ENCODE peak calls at places on chromosomes 13 and 19, in four cellular contexts. M is BE2C, Z is upper lobe of right lung, X is PC-9. J is an unnamed sample. For H3K9me3, the result is how much of the 10 kb centered on the place peaks cover.

GRCh38 chr19:7871280-7871529 is 3.0 kb downstream of the PRR36 start:
- DNase-seq in X (no peak), Z (no peak), M (no peak), J (no peak)

GRCh38 chr13:39635564-39635963 is 19.9 kb upstream of the COG6 start:
- DNase-seq in Z (no peak), M (no peak), X (no peak), J (no peak)

GRCh38 chr13:96822900-96823299 is 171.4 kb downstream of the OXGR1 start:
- DNase-seq in M (peak), Z (no peak), X (no peak), J (no peak)

GRCh38 chr13:97243915-97244820 is 22.0 kb downstream of the MBNL2 start:
- DNase-seq in X (no peak), Z (no peak), M (no peak), J (no peak)

GRCh38 chr13:24279706-24280105 is 29.7 kb upstream of the C1QTNF9 start:
- DNase-seq in M (no peak), X (no peak), Z (no peak), J (no peak)

GRCh38 chr19:46551175-46551574 is 50.0 kb upstream of the CALM3 start:
- DNase-seq in M (no peak), Z (no peak), X (no peak), J (no peak)

GRCh38 chr13:79560954-79561353 is 80.0 kb downstream of the NDFIP2 start:
- DNase-seq in Z (no peak), M (no peak), X (no peak), J (no peak)

GRCh38 chr13:114095486-114095885 is 36.9 kb downstream of the RASA3 start:
- DNase-seq in M (no peak), X (no peak), Z (peak), J (no peak)

GRCh38 chr13:91292630-91293221 is 54.8 kb upstream of the MIR17HG start:
- DNase-seq in X (no peak), Z (no peak), M (no peak), J (no peak)

GRCh38 chr13:43874512-43875092 is 4.9 kb downstream of the CCDC122 start:
- DNase-seq in M (no peak), X (no peak), Z (no peak), J (no peak)

GRCh38 chr13:25203256-25203794 is 31.2 kb upstream of the AMER2 start:
- DNase-seq in M (no peak), X (no peak), Z (no peak), J (no peak)

GRCh38 chr13:114299604-114300305 is 14.5 kb upstream of the CHAMP1 start:
- DNase-seq in M (no peak), X (no peak), Z (no peak), J (no peak)

GRCh38 chr13:20219585-20219984 is 12.5 kb downstream of the GJB6 start:
- DNase-seq in Z (no peak), X (no peak), M (no peak), J (no peak)

GRCh38 chr13:41286370-41286769 is 23.0 kb upstream of the MTRF1 start:
- DNase-seq in Z (no peak), M (no peak), X (no peak), J (no peak)

GRCh38 chr13:79541426-79542049 is 60.6 kb downstream of the NDFIP2 start:
- DNase-seq in Z (no peak), X (peak), M (no peak), J (peak)

GRCh38 chr19:6239401-6239844 is 40.4 kb downstream of the MLLT1 start:
- DNase-seq in M (no peak), X (no peak), Z (peak), J (no peak)

GRCh38 chr13:83827338-83827737 is 54.9 kb downstream of the SLITRK1 start:
- DNase-seq in Z (no peak), M (no peak), X (no peak), J (no peak)

GRCh38 chr19:6091771-6092291 is 18.5 kb downstream of the RFX2 start:
- DNase-seq in X (no peak), Z (no peak), M (no peak), J (peak)

GRCh38 chr19:15846923-15847322 is 31.5 kb upstream of the OR10H1 start:
- DNase-seq in Z (no peak), M (no peak), X (no peak), J (no peak)

GRCh38 chr13:111853766-111854165 is 213.2 kb upstream of the SOX1 start:
- DNase-seq in M (no peak), X (no peak), Z (no peak), J (no peak)

GRCh38 chr13:112444416-112445399 is 68.6 kb downstream of the SPACA7 start:
- DNase-seq in X (no peak), M (no peak), Z (peak), J (peak)

GRCh38 chr19:38676023-38676877 is 28.8 kb downstream of the ACTN4 start:
- DNase-seq in M (no peak), Z (no peak), X (no peak), J (peak)

GRCh38 chr19:56217039-56217949 is 15.2 kb downstream of the ZSCAN5C start:
- DNase-seq in X (no peak), M (no peak), Z (no peak), J (no peak)

GRCh38 chr19:289651-290538 is 1.3 kb downstream of the PLPP2 start:
- DNase-seq in X (peak), Z (peak), M (no peak), J (no peak)

GRCh38 chr19:58060231-58060630 is 1.1 kb downstream of the ZNF135 start:
- DNase-seq in X (no peak), Z (no peak), M (no peak), J (no peak)

GRCh38 chr19:19405919-19406877 is 723 bp downstream of the GATAD2A start:
- DNase-seq in X (peak), Z (peak), M (peak), J (peak)

GRCh38 chr19:23098988-23099387 is 17.8 kb upstream of the ZNF730 start:
- DNase-seq in X (no peak), M (no peak), Z (no peak), J (no peak)

GRCh38 chr19:18470153-18470552 is 32.2 kb upstream of the ISYNA1 start:
- DNase-seq in X (no peak), Z (no peak), M (peak), J (no peak)

GRCh38 chr19:49387936-49388372 is at the start of gene KASH5:
- DNase-seq in M (peak), Z (peak), X (peak), J (no peak)

GRCh38 chr13:51298812-51299211 is 40.7 kb upstream of the SERPINE3 start:
- DNase-seq in M (no peak), X (no peak), Z (no peak), J (no peak)

GRCh38 chr13:80988752-80989151 is 647.8 kb upstream of the SPRY2 start:
- DNase-seq in Z (no peak), M (no peak), X (no peak), J (no peak)

GRCh38 chr19:7917292-7918061 is 2.7 kb upstream of the SNAPC2 start:
- DNase-seq in X (no peak), Z (peak), M (peak), J (no peak)

GRCh38 chr19:10858204-10858828 is 10.1 kb downstream of the C19orf38 start:
- DNase-seq in Z (no peak), X (peak), M (peak), J (peak)

GRCh38 chr19:57282011-57282636 is 1.8 kb downstream of the ZNF460 start:
- DNase-seq in X (peak), M (no peak), Z (no peak), J (no peak)

DNA sequence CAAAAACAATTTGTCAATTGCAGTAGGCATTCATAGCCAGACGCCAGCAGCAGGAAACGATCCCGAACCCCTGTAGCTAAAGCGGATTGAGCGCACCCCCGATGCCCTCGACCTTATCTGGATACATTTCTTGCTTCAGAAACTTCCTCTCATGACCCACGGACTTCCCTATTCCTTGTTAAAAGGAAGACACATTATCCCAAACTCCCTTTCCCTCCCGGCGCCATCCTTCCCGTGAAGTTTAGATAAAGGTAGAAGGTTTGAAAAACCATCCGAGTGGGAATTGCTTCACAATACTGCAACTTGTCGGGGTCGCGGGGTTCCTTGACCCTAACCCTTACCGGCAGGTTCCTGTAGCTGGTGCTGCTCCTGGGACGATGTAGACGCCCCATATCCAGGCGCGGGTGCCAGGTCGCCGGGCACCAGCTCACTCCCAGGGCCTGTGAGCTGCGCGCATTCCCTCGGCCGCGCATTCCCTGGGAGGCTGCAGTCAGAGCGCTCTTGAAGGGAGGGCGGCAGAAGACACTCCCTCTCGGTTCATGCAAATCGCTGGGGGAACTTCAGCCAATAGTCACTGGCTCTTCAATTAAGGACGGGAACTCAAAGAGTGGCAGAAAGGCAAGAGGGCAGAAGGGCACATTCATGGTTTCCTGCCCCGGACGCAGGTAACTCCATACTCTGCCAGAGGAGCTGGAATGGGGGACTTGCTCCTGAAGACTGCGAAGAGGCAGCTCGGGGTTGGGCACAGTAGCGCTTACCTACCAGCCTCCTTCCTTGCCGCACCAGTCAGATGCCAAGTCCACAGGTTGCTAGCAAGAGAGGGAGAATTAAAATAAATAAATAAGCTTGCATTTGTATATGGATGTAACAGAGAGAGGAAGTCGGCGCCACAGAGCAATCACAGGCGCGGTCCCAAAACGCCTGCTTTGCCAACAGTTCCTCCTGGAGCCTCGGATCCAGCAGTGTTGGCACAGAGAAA is 674 bp downstream of the PCDH20 start:
- DNase-seq in Z (peak), X (peak), M (peak), J (no peak)
- H3K4me3 ChIP-seq in Z (peak), X (peak), M (peak), J (no peak)

DNA sequence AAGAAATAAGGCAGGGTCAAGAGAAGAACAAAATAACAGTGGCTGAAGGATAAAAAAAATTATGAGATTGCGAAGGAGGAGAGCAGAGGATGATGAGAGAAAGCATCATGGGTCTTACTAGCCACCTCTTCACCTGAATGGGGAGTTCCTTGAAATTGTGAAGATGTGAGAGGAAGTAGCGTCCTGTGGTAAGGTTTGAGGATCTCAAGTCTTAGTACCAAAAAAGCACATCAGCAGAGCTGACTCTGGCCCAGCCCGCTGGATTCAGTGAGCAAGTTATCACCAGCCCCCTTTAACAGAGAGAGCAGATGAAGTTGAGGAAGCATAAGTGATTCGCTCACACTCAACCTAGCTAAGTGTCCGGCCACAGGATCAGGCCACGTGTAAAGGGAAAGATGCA is 61.8 kb downstream of the RXFP2 start:
- DNase-seq in M (no peak), Z (no peak), X (no peak), J (no peak)
- H3K9me3 ChIP-seq in M (under half), Z (under half), X (under half), J (under half)

DNA sequence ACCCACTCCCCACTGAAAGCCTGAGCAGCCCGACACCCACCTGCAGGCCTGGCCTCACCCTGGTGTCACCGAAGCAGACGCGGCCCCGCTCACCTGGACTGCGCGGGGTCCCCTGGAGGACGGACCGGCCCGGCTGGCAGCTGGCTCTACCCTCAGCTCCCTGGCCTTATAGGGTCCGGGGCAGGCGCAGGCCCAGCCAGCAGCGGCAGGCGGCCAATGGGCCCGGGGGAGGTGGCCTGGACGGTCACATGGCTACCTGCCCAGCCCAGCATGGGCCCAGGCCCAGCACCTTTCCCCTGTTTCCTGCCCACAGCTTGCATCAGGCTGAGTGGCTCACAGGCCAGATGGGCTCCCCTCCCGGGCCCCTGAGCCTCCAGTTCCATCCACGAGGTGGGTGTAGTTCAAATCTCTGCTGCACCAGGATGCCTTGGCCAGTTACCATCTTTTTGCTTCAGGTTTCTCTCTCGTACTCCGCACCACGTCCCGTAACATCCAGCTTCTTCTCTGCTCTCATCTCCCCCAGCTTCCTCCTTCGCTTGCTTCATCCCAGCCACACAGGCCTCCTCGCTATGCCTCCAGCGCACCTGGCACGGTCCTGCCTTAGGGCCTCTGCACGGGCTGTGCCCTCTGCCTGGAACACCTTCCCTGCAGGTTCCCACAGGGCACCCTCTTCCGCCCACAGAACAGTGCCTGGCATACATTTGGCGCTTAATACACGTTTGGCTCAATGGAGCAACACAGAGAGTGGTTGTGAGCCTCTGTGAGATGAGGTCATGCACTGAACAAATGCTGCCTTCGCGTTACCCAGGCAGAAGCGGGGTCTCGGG is at the start of gene PLIN4:
- DNase-seq in M (no peak), X (peak), Z (no peak), J (no peak)
- H3K4me3 ChIP-seq in M (no peak), X (peak), Z (no peak), J (no peak)

DNA sequence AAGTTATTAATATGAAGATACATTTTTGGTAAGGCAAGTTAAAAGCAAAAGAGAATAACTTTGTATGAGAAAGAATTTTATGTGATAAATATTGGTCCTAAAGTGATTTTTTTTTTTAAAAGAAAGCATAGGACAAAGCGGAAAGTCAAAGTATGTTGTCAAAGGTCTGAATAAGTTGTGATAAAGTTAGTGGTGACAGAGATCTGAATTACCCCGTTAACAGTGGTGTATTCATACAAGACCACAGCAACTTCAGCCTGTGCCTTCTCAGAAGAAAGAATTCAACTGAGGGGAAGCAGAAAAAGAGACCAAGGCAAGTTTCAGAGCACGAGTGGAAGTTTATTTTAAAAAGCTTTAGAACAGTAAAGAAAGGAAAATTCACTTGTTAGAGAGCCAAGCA is 19.0 kb upstream of the ZNF566 start:
- DNase-seq in X (no peak), M (no peak), Z (no peak), J (no peak)
- H3K9me3 ChIP-seq in X (under half), M (under half), Z (half or more), J (under half)

DNA sequence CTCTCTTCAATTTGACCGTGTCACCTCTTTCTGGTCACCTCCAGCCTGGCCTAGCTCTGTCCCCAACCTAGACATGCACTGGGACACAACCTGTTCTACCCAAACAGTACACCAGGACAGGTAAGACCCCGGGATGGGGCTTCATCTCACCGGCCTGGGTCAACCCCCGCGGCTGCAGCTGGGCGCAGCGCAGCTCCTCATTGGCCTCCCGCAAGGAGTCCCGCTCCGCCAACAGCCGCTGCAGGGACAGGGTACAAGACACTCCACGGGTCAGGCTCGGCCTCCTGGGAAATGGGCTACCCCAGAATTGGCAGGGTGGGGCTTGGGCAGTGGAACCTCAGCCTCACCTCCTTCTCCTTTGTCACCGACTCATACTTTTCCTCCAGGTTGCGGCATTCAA is 7.7 kb downstream of the HOOK2 start:
- DNase-seq in X (no peak), M (no peak), Z (no peak), J (no peak)
- H3K4me3 ChIP-seq in X (no peak), M (no peak), Z (no peak), J (no peak)

GRCh38 chr19:9065457-9066014 is 21.3 kb upstream of the OR1M1 start:
- DNase-seq in Z (no peak), X (no peak), M (no peak), J (no peak)

GRCh38 chr19:9075064-9075964 is 11.5 kb upstream of the OR1M1 start:
- DNase-seq in Z (peak), M (peak), X (peak), J (peak)

GRCh38 chr19:9073806-9074205 is 13.1 kb upstream of the OR1M1 start:
- DNase-seq in X (no peak), M (no peak), Z (no peak), J (no peak)

GRCh38 chr19:9070066-9070465 is 16.8 kb upstream of the OR1M1 start:
- DNase-seq in Z (no peak), M (no peak), X (peak), J (peak)
- H3K9me3 ChIP-seq in Z (under half), M (under half), X (under half), J (under half)

DNA sequence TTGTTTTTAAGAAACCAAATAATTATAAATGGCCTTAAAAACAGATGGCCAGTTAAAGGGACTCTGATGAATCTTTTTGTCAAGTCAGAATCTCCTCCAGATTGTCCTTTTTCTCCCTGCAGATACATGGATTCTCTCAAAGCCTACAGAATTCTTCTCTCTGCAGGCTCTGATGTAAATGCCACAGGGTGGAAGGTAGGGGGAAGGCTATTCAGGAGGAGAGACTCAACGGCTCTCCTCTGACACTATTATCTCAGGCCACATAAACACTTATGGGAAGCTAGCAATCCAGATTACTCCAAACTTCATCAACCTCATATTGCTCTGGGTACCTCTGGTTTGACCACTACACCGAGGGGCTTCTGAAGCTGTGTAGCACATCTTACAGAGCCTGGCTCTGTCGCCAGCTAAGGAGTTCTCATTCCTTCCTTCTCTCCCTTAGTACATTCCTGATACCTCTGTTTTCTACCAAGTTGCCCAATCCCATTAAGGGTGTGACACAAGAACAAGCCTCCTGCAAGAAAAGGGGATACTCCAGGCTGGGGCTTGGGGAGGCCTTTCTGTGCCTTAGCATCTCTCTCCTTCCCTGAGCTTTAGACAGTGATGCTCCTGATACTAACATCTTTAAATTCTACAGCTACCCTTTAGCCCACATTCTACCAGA is 14.9 kb downstream of the LCP1 start:
- DNase-seq in Z (no peak), X (no peak), M (no peak), J (no peak)
- H3K4me3 ChIP-seq in Z (no peak), X (no peak), M (no peak), J (no peak)

DNA sequence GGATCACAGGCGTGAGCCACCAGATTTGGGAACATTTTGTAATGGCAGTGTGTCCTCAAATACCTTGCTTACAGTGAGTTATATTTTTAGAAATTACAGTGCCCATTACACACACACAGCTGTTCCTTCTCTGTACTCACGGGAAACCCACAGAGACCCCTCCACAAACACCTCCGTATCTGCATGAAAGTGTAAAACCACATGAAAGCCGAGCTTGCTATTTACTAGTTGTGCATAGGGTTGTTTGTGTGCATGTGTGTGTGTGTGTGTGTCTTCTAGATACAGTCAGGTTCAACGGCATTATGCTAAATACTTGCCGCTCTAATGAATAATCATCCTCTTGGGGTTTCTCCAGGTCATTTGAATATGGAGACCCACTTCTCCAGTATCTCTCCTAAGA is 22.3 kb upstream of the LILRA2 start:
- DNase-seq in Z (no peak), M (no peak), X (no peak), J (no peak)
- H3K9me3 ChIP-seq in Z (under half), M (under half), X (under half), J (under half)